ENCODE peak calls at places on chromosome 1, in ten cellular contexts. F, A, J, S, L, M, Q, K, W and T are unnamed samples.

GRCh38 chr1:204479387-204480136 is 15.0 kb downstream of the PIK3C2B start:
- DNase-seq in F (no peak), A (peak; percentile 74), J (no peak), S (peak; percentile 70), L (no peak), M (no peak), Q (no peak), K (no peak), W (no peak), T (no peak)

GRCh38 chr1:241637604-241638003 is 2.6 kb downstream of the CHML start:
- DNase-seq in F (no peak), A (no peak), J (no peak), S (no peak), L (peak; percentile 18), M (no peak), Q (no peak), K (no peak), W (no peak), T (no peak)

GRCh38 chr1:1240348-1240732 is 6.2 kb downstream of the C1QTNF12 start:
- DNase-seq in F (no peak), A (no peak), J (no peak), S (no peak), L (no peak), M (no peak), Q (no peak), K (no peak), W (no peak), T (no peak)

GRCh38 chr1:163166886-163167555 is 35.7 kb downstream of the RGS5 start:
- DNase-seq in F (no peak), A (no peak), J (no peak), S (no peak), L (no peak), M (no peak), Q (peak; percentile 70), K (no peak), W (no peak), T (no peak)

GRCh38 chr1:218584418-218585155 is 239.5 kb downstream of the TGFB2 start:
- DNase-seq in F (no peak), A (no peak), J (no peak), S (no peak), L (no peak), M (no peak), Q (peak; percentile 58), K (no peak), W (no peak), T (peak; percentile 41)

GRCh38 chr1:225859151-225859550 is 23.0 kb downstream of the TMEM63A start:
- DNase-seq in F (no peak), A (no peak), J (no peak), S (no peak), L (no peak), M (no peak), Q (no peak), K (no peak), W (no peak), T (no peak)

GRCh38 chr1:218367118-218367517 is 22.0 kb downstream of the TGFB2 start:
- DNase-seq in F (peak; percentile 85), A (no peak), J (no peak), S (no peak), L (no peak), M (no peak), Q (no peak), K (no peak), W (no peak), T (peak; percentile 78)

GRCh38 chr1:37120279-37120678 is 86.0 kb upstream of the GRIK3 start:
- DNase-seq in F (no peak), A (no peak), J (no peak), S (no peak), L (no peak), M (no peak), Q (no peak), K (no peak), W (no peak), T (no peak)

GRCh38 chr1:52904590-52905375 is 16.8 kb downstream of the ECHDC2 start:
- DNase-seq in F (no peak), A (no peak), J (no peak), S (peak; percentile 29), L (peak; percentile 24), M (no peak), Q (no peak), K (peak; percentile 81), W (peak; percentile 23), T (no peak)

GRCh38 chr1:161226320-161226711 is 456 bp downstream of the TOMM40L start:
- DNase-seq in F (no peak), A (no peak), J (peak; percentile 42), S (no peak), L (no peak), M (no peak), Q (no peak), K (no peak), W (no peak), T (no peak)

GRCh38 chr1:156214024-156214748 is 1.4 kb downstream of the PMF1 start:
- DNase-seq in F (peak; percentile 45), A (no peak), J (peak; percentile 35), S (no peak), L (peak; percentile 9), M (no peak), Q (peak; percentile 86), K (no peak), W (no peak), T (no peak)

GRCh38 chr1:231639819-231640218 is 13.2 kb downstream of the DISC1 start:
- DNase-seq in F (no peak), A (no peak), J (no peak), S (no peak), L (no peak), M (no peak), Q (no peak), K (no peak), W (no peak), T (no peak)

GRCh38 chr1:193794239-193794638 is 607.8 kb upstream of the B3GALT2 start:
- DNase-seq in F (no peak), A (no peak), J (no peak), S (no peak), L (peak; percentile 50), M (no peak), Q (no peak), K (no peak), W (no peak), T (no peak)

GRCh38 chr1:70247768-70248167 is 26.6 kb downstream of the SRSF11 start:
- DNase-seq in F (no peak), A (no peak), J (no peak), S (no peak), L (no peak), M (no peak), Q (no peak), K (no peak), W (no peak), T (no peak)

GRCh38 chr1:214290399-214291037 is 9.6 kb downstream of the SMYD2 start:
- DNase-seq in F (no peak), A (no peak), J (no peak), S (no peak), L (no peak), M (no peak), Q (no peak), K (no peak), W (no peak), T (no peak)

GRCh38 chr1:12159826-12160225 is 7.0 kb upstream of the TNFRSF1B start:
- DNase-seq in F (no peak), A (no peak), J (no peak), S (no peak), L (no peak), M (no peak), Q (no peak), K (no peak), W (no peak), T (no peak)

GRCh38 chr1:205543351-205544305 is 39.2 kb downstream of the CDK18 start:
- DNase-seq in F (peak; percentile 62), A (peak; percentile 54), J (peak; percentile 83), S (peak; percentile 82), L (peak; percentile 59), M (peak; percentile 90), Q (peak; percentile 88), K (peak; percentile 94), W (no peak), T (no peak)

GRCh38 chr1:178973671-178974091 is 52.0 kb upstream of the FAM20B start:
- DNase-seq in F (no peak), A (no peak), J (no peak), S (no peak), L (no peak), M (no peak), Q (peak; percentile 8), K (no peak), W (no peak), T (no peak)

GRCh38 chr1:193040011-193040410 is 19.1 kb downstream of the UCHL5 start:
- DNase-seq in F (no peak), A (no peak), J (no peak), S (no peak), L (no peak), M (no peak), Q (no peak), K (no peak), W (no peak), T (no peak)

DNA sequence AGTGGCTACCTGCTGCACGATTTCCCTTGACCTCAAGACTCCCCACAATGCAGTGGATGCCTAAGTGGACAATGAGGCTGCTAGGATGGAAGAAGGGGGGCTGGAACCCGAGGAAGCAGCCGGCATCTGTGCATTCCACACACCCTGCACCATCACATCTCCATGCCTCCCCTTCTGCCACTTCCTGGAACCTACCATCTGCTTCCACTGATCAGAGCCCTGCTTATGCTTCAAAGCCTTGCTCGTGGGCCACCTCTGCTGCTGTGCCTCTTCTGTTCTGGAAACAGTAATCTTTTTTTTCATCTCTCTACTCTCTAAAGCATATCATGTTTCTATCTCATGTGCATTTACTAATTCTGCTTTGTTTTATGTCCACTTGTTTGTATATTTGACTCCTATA is 66.2 kb upstream of the WDR26 start:
- DNase-seq in F (no peak), A (no peak), J (no peak), S (no peak), L (no peak), M (no peak), Q (no peak), K (no peak), W (no peak), T (no peak)
- H3K4me1 ChIP-seq in F (peaks cover 39% of the 10 kb centered on the region), A (peaks cover 52% of the 10 kb centered on the region), J (peaks cover 20% of the 10 kb centered on the region), S (peaks cover 66% of the 10 kb centered on the region), L (peaks cover 28% of the 10 kb centered on the region), M (no peaks in the 10 kb centered on the region), Q (peaks cover 49% of the 10 kb centered on the region), K (peaks cover 14% of the 10 kb centered on the region), W (peaks cover 15% of the 10 kb centered on the region), T (peaks cover 12% of the 10 kb centered on the region)

GRCh38 chr1:17251246-17251645 is 2.3 kb downstream of the PADI3 start:
- DNase-seq in F (no peak), A (no peak), J (no peak), S (no peak), L (no peak), M (no peak), Q (no peak), K (no peak), W (no peak), T (no peak)
- H3K27me3 ChIP-seq in F (no peaks in the 10 kb centered on the region), A (no peaks in the 10 kb centered on the region), J (no peaks in the 10 kb centered on the region), S (peaks cover 58% of the 10 kb centered on the region), L (no peaks in the 10 kb centered on the region), M (no peaks in the 10 kb centered on the region), Q (no peaks in the 10 kb centered on the region), K (no peaks in the 10 kb centered on the region), W (no peaks in the 10 kb centered on the region), T (no peaks in the 10 kb centered on the region)

GRCh38 chr1:154970631-154971340 is at the start of gene SHC1:
- DNase-seq in F (peak; percentile 83), A (peak; percentile 89), J (peak; percentile 95), S (peak; percentile 83), L (peak; percentile 92), M (peak; percentile 96), Q (peak; percentile 91), K (peak; percentile 95), W (no peak), T (peak; percentile 78)
- H3K4me1 ChIP-seq in F (peaks cover 59% of the 10 kb centered on the region), A (peaks cover 54% of the 10 kb centered on the region), J (peaks cover 12% of the 10 kb centered on the region), S (peaks cover 77% of the 10 kb centered on the region), L (peaks cover 26% of the 10 kb centered on the region), M (no peaks in the 10 kb centered on the region), Q (peaks cover 43% of the 10 kb centered on the region), K (peaks cover 4% of the 10 kb centered on the region), W (peaks cover 31% of the 10 kb centered on the region), T (peaks cover 27% of the 10 kb centered on the region)

GRCh38 chr1:20483833-20484525 is 2.0 kb downstream of the CAMK2N1 start:
- DNase-seq in F (no peak), A (peak; percentile 32), J (peak; percentile 52), S (no peak), L (peak; percentile 45), M (no peak), Q (peak; percentile 39), K (peak; percentile 61), W (no peak), T (no peak)
- H3K27me3 ChIP-seq in F (no peaks in the 10 kb centered on the region), A (peaks cover 9% of the 10 kb centered on the region), J (no peaks in the 10 kb centered on the region), S (peaks cover 78% of the 10 kb centered on the region), L (no peaks in the 10 kb centered on the region), M (no peaks in the 10 kb centered on the region), Q (no peaks in the 10 kb centered on the region), K (peaks cover 31% of the 10 kb centered on the region), W (peaks cover 38% of the 10 kb centered on the region), T (no peaks in the 10 kb centered on the region)